ENCODE peak calls at places on chromosomes 1 and 21, in six cellular contexts. Y is naive thymus-derived CD8-positive, alpha-beta T cell; A is NCI-H2107; D is HuH-7.5; I is GM13976; S is T1000. Q is an unnamed sample.

GRCh38 chr1:25095635-25096200 is 136.6 kb downstream of the SYF2 start:
- DNase-seq in Y (peak), A (no peak), D (no peak), I (peak), S (no peak), Q (no peak)

GRCh38 chr1:29469457-29469856 is 233.1 kb downstream of the PTPRU start:
- DNase-seq in Y (no peak), A (no peak), D (no peak), I (no peak), S (no peak), Q (no peak)

GRCh38 chr1:201307239-201307638 is 23.9 kb downstream of the PKP1 start:
- DNase-seq in Y (no peak), A (no peak), D (no peak), I (no peak), S (peak), Q (no peak)

GRCh38 chr1:67893126-67893495 is 59.8 kb upstream of the GNG12 start:
- DNase-seq in Y (no peak), A (no peak), D (no peak), I (no peak), S (no peak), Q (no peak)

GRCh38 chr1:207313131-207313530 is 8.3 kb upstream of the CD55 start:
- DNase-seq in Y (no peak), A (no peak), D (no peak), I (no peak), S (no peak), Q (no peak)

GRCh38 chr1:15756143-15757015 is 2.2 kb upstream of the FBLIM1 start:
- DNase-seq in Y (no peak), A (peak), D (peak), I (no peak), S (no peak), Q (no peak)

GRCh38 chr1:159978107-159978398 is 24.0 kb upstream of the SLAMF9 start:
- DNase-seq in Y (no peak), A (no peak), D (no peak), I (no peak), S (no peak), Q (no peak)

GRCh38 chr1:25922633-25923567 is 16.7 kb upstream of the STMN1 start:
- DNase-seq in Y (peak), A (peak), D (peak), I (peak), S (no peak), Q (peak)

GRCh38 chr21:43984905-43985689 is 27.0 kb upstream of the TRAPPC10 start:
- DNase-seq in Y (no peak), A (no peak), D (no peak), I (no peak), S (no peak), Q (no peak)

GRCh38 chr1:31144442-31144841 is 78.9 kb upstream of the PUM1 start:
- DNase-seq in Y (no peak), A (no peak), D (no peak), I (no peak), S (no peak), Q (no peak)